ENCODE peak calls at places on chromosomes 4 and X, in nine cellular contexts. W is GM06990; J is astrocyte of the spinal cord; S is cardiac fibroblast; B is fibroblast of pulmonary artery; D is endodermal cell; L is fibroblast of the aortic adventitia; U is K562; M is CD8-positive, alpha-beta T cell. X is an unnamed sample.

GRCh38 chr4:75845992-75846391 is 56.3 kb downstream of the PPEF2 start:
- DNase-seq in W (no peak), S (peak), B (no peak), L (peak), J (peak), M (no peak), U (no peak), D (no peak), X (no peak)

GRCh38 chr4:7365472-7366179 is 69.1 kb downstream of the PSAPL1 start:
- DNase-seq in W (no peak), B (no peak), D (no peak), L (no peak), S (no peak), U (no peak), J (no peak), M (no peak), X (peak)

GRCh38 chr4:37758226-37758625 is 68.3 kb upstream of the PGM2 start:
- DNase-seq in U (no peak), B (peak), M (no peak), J (peak), L (peak), D (no peak), S (peak), W (no peak), X (no peak)

GRCh38 chr4:138500869-138501268 is 258.7 kb upstream of the SLC7A11 start:
- DNase-seq in J (no peak), M (no peak), D (no peak), S (no peak), W (no peak), U (no peak), B (no peak), L (no peak), X (no peak)

GRCh38 chr4:3199661-3200422 is 49.1 kb upstream of the MSANTD1 start:
- DNase-seq in B (no peak), M (no peak), D (peak), L (peak), W (no peak), U (no peak), S (no peak), J (no peak), X (no peak)

GRCh38 chr4:175790067-175790466 is 22.0 kb downstream of the GPM6A start:
- DNase-seq in U (no peak), B (no peak), D (no peak), S (no peak), W (no peak), L (no peak), M (no peak), J (no peak), X (no peak)

GRCh38 chr4:184386271-184386781 is 88.0 kb downstream of the IRF2 start:
- DNase-seq in B (no peak), U (peak), D (peak), L (no peak), M (no peak), J (no peak), S (no peak), W (no peak), X (no peak)

GRCh38 chrX:40734956-40735317 is 405 bp downstream of the MED14 start:
- DNase-seq in D (no peak), B (peak), L (no peak), J (peak), S (no peak), U (no peak), M (no peak), W (no peak), X (no peak)

GRCh38 chr4:79964020-79964714 is 108.9 kb downstream of the ANTXR2 start:
- DNase-seq in B (no peak), L (no peak), W (no peak), D (no peak), M (no peak), U (no peak), J (peak), S (no peak), X (no peak)

GRCh38 chrX:132822634-132823012 is 135.8 kb downstream of the HS6ST2 start:
- DNase-seq in D (no peak), L (no peak), M (no peak), U (no peak), B (no peak), W (no peak), J (no peak), S (no peak), X (no peak)

GRCh38 chrX:51395807-51396728 is 63.4 kb downstream of the NUDT10 start:
- DNase-seq in L (no peak), S (no peak), U (peak), J (no peak), B (no peak), M (peak), D (peak), W (peak), X (no peak)

DNA sequence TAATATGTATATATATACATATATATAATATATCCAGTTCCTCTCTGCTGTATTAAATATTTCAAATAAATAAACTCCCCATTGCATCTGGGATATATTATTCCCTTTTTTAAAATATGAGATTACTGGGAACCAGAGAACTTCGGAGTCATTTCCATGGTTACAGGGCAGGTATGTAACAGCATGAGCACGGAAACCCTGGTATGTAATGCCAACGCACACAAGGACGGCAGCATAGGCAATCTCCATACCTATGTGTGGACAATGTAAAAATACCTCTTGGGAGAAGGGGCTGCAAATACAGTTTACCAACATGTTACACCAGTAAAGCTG is 62.8 kb downstream of the NUDT10 start:
- DNase-seq in W (no peak), D (no peak), S (no peak), M (no peak), L (no peak), U (no peak), J (no peak), B (no peak), X (no peak)
- H3K4me3 ChIP-seq in W (no peak), D (no peak), S (no peak), M (peak), L (no peak), U (no peak), J (no peak), B (no peak), X (no peak)

GRCh38 chr4:1247811-1248261 is 1.1 kb downstream of the CTBP1 start:
- DNase-seq in S (no peak), L (no peak), J (no peak), D (no peak), U (peak), B (peak), M (no peak), W (no peak), X (no peak)

GRCh38 chr4:1249148-1249730 is 309 bp upstream of the CTBP1 start:
- DNase-seq in U (peak), W (peak), M (peak), D (peak), J (peak), B (peak), S (peak), L (peak), X (peak)

GRCh38 chr4:1246901-1247810 is 1.8 kb downstream of the CTBP1 start:
- DNase-seq in B (no peak), U (peak), L (no peak), J (no peak), S (peak), M (peak), D (peak), W (peak), X (no peak)

GRCh38 chr4:1249731-1250526 is 999 bp upstream of the CTBP1 start:
- DNase-seq in W (peak), L (peak), S (peak), D (peak), B (peak), M (peak), J (peak), U (peak), X (no peak)

GRCh38 chr4:1248262-1249147 is at the start of gene CTBP1:
- DNase-seq in W (peak), L (peak), S (peak), U (peak), B (peak), M (peak), J (peak), D (peak), X (no peak)
- TF ChIP-seq CTCF in W (no peak), L (no peak), S (no peak), U (no peak), B (no peak), M (no peak), J (no peak), D (no peak), X (no peak)

GRCh38 chrX:20116087-20116574 is 576 bp downstream of the MAP7D2 start:
- DNase-seq in W (no peak), M (no peak), L (no peak), U (no peak), S (no peak), J (no peak), B (no peak), D (peak), X (no peak)
- H3K4me3 ChIP-seq in W (no peak), M (no peak), L (peak), U (no peak), S (peak), J (peak), B (peak), D (peak), X (no peak)

GRCh38 chrX:8364369-8365141 is 100.1 kb upstream of the VCX3B start:
- DNase-seq in J (no peak), S (no peak), D (peak), M (no peak), B (peak), L (no peak), W (no peak), U (no peak), X (no peak)
- TF ChIP-seq CTCF in J (peak), S (no peak), D (peak), M (no peak), B (peak), L (no peak), W (no peak), U (no peak), X (peak)

GRCh38 chrX:119757646-119757978 is 776 bp upstream of the SOWAHD start:
- DNase-seq in J (no peak), S (no peak), U (no peak), L (no peak), M (no peak), D (no peak), B (no peak), W (no peak), X (no peak)

GRCh38 chrX:119760026-119760902 is 1.9 kb downstream of the SOWAHD start:
- DNase-seq in S (no peak), J (no peak), L (no peak), B (no peak), W (peak), D (no peak), U (no peak), M (no peak), X (no peak)

GRCh38 chrX:119757979-119758681 is at the start of gene SOWAHD:
- DNase-seq in M (peak), B (peak), S (no peak), U (peak), D (peak), L (no peak), W (peak), J (no peak), X (no peak)

GRCh38 chrX:119758682-119759332 is 419 bp downstream of the SOWAHD start:
- DNase-seq in B (no peak), W (peak), L (no peak), D (peak), M (peak), S (no peak), U (peak), J (no peak), X (no peak)

DNA sequence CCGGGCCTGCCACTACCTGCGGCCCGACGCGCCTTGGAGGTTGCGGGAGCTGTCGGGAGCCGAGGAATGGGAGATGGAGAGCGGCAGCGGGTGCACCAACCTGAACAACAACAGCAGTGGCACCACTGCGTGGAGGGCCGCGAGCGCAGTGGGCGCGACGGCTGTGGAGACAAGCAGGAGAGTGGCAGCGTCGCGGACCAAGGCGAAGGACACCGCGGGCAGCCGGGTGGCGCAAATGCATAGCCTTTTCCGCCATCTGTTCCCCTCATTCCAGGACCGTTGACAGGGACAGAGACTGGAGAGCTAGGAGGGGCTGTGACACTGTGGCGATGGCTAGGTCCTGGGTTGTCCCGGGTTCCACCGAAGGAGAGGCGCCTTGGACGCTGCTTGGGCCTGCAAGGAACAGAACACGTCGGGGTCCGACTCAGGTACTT is 962 bp downstream of the SOWAHD start:
- DNase-seq in L (no peak), B (no peak), M (no peak), U (no peak), D (peak), S (no peak), J (no peak), W (no peak), X (no peak)
- H3K4me3 ChIP-seq in L (no peak), B (no peak), M (no peak), U (no peak), D (peak), S (no peak), J (no peak), W (peak), X (no peak)

GRCh38 chrX:94057385-94057784 is 383.4 kb downstream of the FAM133A start:
- DNase-seq in U (no peak), J (no peak), D (no peak), M (no peak), L (no peak), W (no peak), B (no peak), S (no peak), X (no peak)

GRCh38 chrX:94053575-94053974 is 379.6 kb downstream of the FAM133A start:
- DNase-seq in L (no peak), B (no peak), U (no peak), W (no peak), M (no peak), S (no peak), D (no peak), J (no peak), X (no peak)

DNA sequence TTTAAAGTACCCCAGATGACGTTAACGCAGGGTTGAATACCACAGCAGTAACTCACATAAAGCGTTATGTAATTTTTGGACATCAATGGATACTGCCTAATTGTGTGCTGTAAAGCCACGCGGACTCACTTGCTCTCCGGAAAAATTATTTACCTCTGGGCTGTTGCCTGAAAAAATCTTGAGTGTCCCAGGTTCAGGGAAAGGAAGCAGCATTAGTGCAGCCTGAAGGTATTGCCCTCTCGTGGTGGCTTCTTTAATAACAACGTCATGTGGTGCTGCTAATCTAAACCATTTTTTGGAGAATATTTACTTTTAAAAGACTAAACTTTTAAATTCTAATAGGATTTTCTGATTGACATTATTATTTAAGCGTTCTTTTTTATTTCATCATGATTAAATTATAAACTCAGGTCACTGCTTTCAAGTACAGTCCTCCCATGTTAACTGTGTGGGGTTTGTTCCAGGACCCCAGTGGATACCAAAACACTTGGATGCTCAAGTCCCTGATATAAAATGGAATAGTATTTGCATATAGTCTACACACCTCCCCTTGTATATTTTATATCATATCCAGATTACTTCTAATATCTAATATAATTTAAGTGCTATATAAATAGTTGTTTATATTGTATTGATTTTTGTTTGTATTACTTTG is 384.8 kb downstream of the FAM133A start:
- DNase-seq in B (peak), L (peak), U (peak), M (no peak), D (peak), W (no peak), J (no peak), S (peak), X (peak)
- TF ChIP-seq CTCF in B (peak), L (peak), U (peak), M (no peak), D (peak), W (peak), J (peak), S (peak), X (peak)

X was measured in LNCaP clone FGC.